ENCODE peak calls at places on chromosomes 12 and 14, in four cellular contexts. D is AG04449, B is iPS-NIHi11, T is IMR-90. G is an unnamed sample.

GRCh38 chr12:24750263-24750662 is 198.6 kb downstream of the BCAT1 start:
- DNase-seq in D (no peak), T (no peak), B (no peak), G (no peak)

GRCh38 chr12:46209914-46210834 is 58.7 kb downstream of the SLC38A1 start:
- DNase-seq in T (no peak), B (peak), D (no peak), G (no peak)

GRCh38 chr12:64103821-64104220 is 118.3 kb downstream of the KICS2 start:
- DNase-seq in D (no peak), T (peak), B (no peak), G (peak)

GRCh38 chr12:10268037-10268436 is 39.6 kb upstream of the KLRD1 start:
- DNase-seq in D (no peak), B (no peak), T (no peak), G (no peak)

GRCh38 chr12:9813821-9814798 is 13.2 kb upstream of the KLRF1 start:
- DNase-seq in B (peak), D (no peak), T (peak), G (peak)

GRCh38 chr14:25111061-25111601 is 61.2 kb upstream of the STXBP6 start:
- DNase-seq in B (peak), T (peak), D (peak), G (peak)

GRCh38 chr14:21436567-21437062 is 19.3 kb downstream of the CHD8 start:
- DNase-seq in T (no peak), D (no peak), B (no peak), G (no peak)

GRCh38 chr14:99479160-99479902 is 1.3 kb downstream of the SETD3 start:
- DNase-seq in B (no peak), D (no peak), T (peak), G (no peak)

GRCh38 chr12:92557422-92557724 is 145.4 kb upstream of the PLEKHG7 start:
- DNase-seq in T (no peak), B (no peak), D (no peak), G (no peak)

GRCh38 chr12:8038659-8039114 is 6.2 kb downstream of the FOXJ2 start:
- DNase-seq in B (peak), D (no peak), T (peak), G (peak)

GRCh38 chr14:105913861-105914260 is 387.5 kb downstream of the TMEM121 start:
- DNase-seq in B (no peak), D (no peak), T (no peak), G (no peak)

GRCh38 chr14:70707138-70708038 is 65.7 kb downstream of the TTC9 start:
- DNase-seq in B (peak), D (no peak), T (peak), G (peak)

GRCh38 chr12:123519151-123520001 is 14.1 kb downstream of the RILPL1 start:
- DNase-seq in B (peak), D (peak), T (peak), G (peak)

GRCh38 chr12:78271546-78271945 is 440.9 kb downstream of the NAV3 start:
- DNase-seq in B (no peak), D (no peak), T (peak), G (no peak)

GRCh38 chr12:101685121-101685520 is 12.3 kb upstream of the CHPT1 start:
- DNase-seq in T (no peak), B (no peak), D (no peak), G (no peak)

GRCh38 chr14:104133496-104133895 is 4.9 kb upstream of the KIF26A start:
- DNase-seq in T (no peak), B (no peak), D (no peak), G (no peak)

GRCh38 chr12:19278407-19278806 is 148.9 kb downstream of the PLEKHA5 start:
- DNase-seq in T (no peak), D (no peak), B (no peak), G (no peak)

GRCh38 chr14:63893701-63894458 is 41.1 kb downstream of the SYNE2 start:
- DNase-seq in B (no peak), D (peak), T (peak), G (peak)

GRCh38 chr14:56221392-56222128 is 103.3 kb downstream of the PELI2 start:
- DNase-seq in B (no peak), D (no peak), T (no peak), G (no peak)

G was measured in mesenchymal stem cell.